ENCODE peak calls at places on chromosomes 3 and 15, in eight cellular contexts. H, N, U, G, P, Z, B and E are unnamed samples.

GRCh38 chr3:14434541-14435151 is 32.2 kb downstream of the SLC6A6 start:
- DNase-seq in B (no peak), G (no peak), U (no peak), P (no peak), Z (no peak), H (no peak), N (no peak), E (peak)

GRCh38 chr3:183028416-183028815 is 48.1 kb upstream of the DCUN1D1 start:
- DNase-seq in H (no peak), B (no peak), U (no peak), N (no peak), G (no peak), Z (no peak), P (no peak), E (no peak)

GRCh38 chr3:66442254-66443249 is 58.3 kb downstream of the LRIG1 start:
- DNase-seq in U (no peak), H (peak), Z (peak), B (peak), G (peak), P (peak), N (peak), E (peak)

GRCh38 chr15:92650256-92650655 is 5.3 kb downstream of the FAM174B start:
- DNase-seq in U (no peak), N (no peak), G (no peak), B (no peak), H (peak), Z (no peak), P (no peak), E (peak)

GRCh38 chr15:92383528-92384326 is 10.0 kb upstream of the ST8SIA2 start:
- DNase-seq in H (peak), Z (no peak), P (peak), G (peak), U (peak), N (no peak), B (no peak), E (no peak)

GRCh38 chr3:137766069-137766960 is 2.2 kb downstream of the SOX14 start:
- DNase-seq in G (no peak), Z (no peak), B (no peak), N (no peak), H (no peak), P (no peak), U (no peak), E (no peak)

GRCh38 chr3:108477511-108478147 is 32.8 kb downstream of the MYH15 start:
- DNase-seq in Z (peak), G (peak), N (peak), H (peak), U (peak), P (peak), B (no peak), E (peak)

GRCh38 chr3:57224856-57225255 is 2.7 kb upstream of the APPL1 start:
- DNase-seq in U (no peak), H (no peak), N (no peak), G (peak), Z (no peak), P (no peak), B (no peak), E (peak)

GRCh38 chr3:46646700-46647099 is 34.4 kb downstream of the FAM240A start:
- DNase-seq in N (no peak), Z (peak), P (no peak), U (no peak), G (peak), B (no peak), H (no peak), E (peak)

GRCh38 chr3:52134761-52135160 is 19.5 kb downstream of the POC1A start:
- DNase-seq in B (no peak), Z (no peak), G (no peak), U (no peak), H (no peak), P (no peak), N (no peak), E (no peak)

GRCh38 chr3:79769234-79769633 is 1.4 kb upstream of the ROBO1 start:
- DNase-seq in B (no peak), G (no peak), Z (no peak), U (no peak), P (no peak), H (no peak), N (no peak), E (no peak)

GRCh38 chr3:13581485-13582365 is 32.8 kb downstream of the FBLN2 start:
- DNase-seq in U (no peak), B (peak), N (no peak), G (no peak), H (no peak), P (no peak), Z (peak), E (peak)